ENCODE peak calls at places on chromosomes 3 and 15, in five cellular contexts. E, O, L, S and K are unnamed samples.

GRCh38 chr3:187112934-187113793 is 26.1 kb downstream of the RPL39L start:
- DNase-seq in L (peak), E (no peak), S (no peak), O (no peak), K (no peak)

GRCh38 chr3:51682079-51682478 is 11.0 kb downstream of the TEX264 start:
- DNase-seq in E (peak), L (peak), O (no peak), S (peak), K (peak)

GRCh38 chr3:88863196-88863595 is 244.2 kb upstream of the EPHA3 start:
- DNase-seq in L (no peak), O (no peak), S (no peak), E (no peak), K (no peak)

GRCh38 chr3:144662729-144663128 is 691.1 kb downstream of the DIPK2A start:
- DNase-seq in E (no peak), L (no peak), O (no peak), S (no peak), K (no peak)

GRCh38 chr3:45164056-45164455 is 17.9 kb upstream of the CDCP1 start:
- DNase-seq in L (no peak), E (no peak), O (no peak), S (no peak), K (no peak)

GRCh38 chr3:30098206-30098605 is 508.2 kb upstream of the TGFBR2 start:
- DNase-seq in E (no peak), S (no peak), O (no peak), L (no peak), K (no peak)

GRCh38 chr15:44148580-44148979 is 46.5 kb downstream of the FRMD5 start:
- DNase-seq in O (no peak), E (no peak), L (no peak), S (no peak), K (no peak)

GRCh38 chr3:180341516-180341915 is 260.4 kb upstream of the TTC14 start:
- DNase-seq in O (no peak), S (no peak), E (no peak), L (no peak), K (no peak)

GRCh38 chr3:159840900-159841299 is 147.7 kb upstream of the IL12A start:
- DNase-seq in L (no peak), S (no peak), E (no peak), O (no peak), K (no peak)

GRCh38 chr15:98815207-98815606 is 166.9 kb downstream of the IGF1R start:
- DNase-seq in S (no peak), L (no peak), E (no peak), O (no peak), K (no peak)

GRCh38 chr3:61663728-61664492 is 102.5 kb downstream of the PTPRG start:
- DNase-seq in E (no peak), L (peak), O (no peak), S (no peak), K (peak)

GRCh38 chr3:73086071-73086494 is 24.6 kb downstream of the EBLN2 start:
- DNase-seq in L (peak), E (peak), S (peak), O (no peak), K (peak)

GRCh38 chr3:25727316-25727715 is 55.9 kb downstream of the NGLY1 start:
- DNase-seq in L (no peak), S (no peak), O (no peak), E (no peak), K (no peak)

GRCh38 chr3:67605377-67605776 is 49.0 kb downstream of the SUCLG2 start:
- DNase-seq in E (no peak), S (no peak), O (no peak), L (peak), K (no peak)

GRCh38 chr3:36868614-36869436 is 76.0 kb downstream of the TRANK1 start:
- DNase-seq in L (peak), E (peak), S (peak), O (peak), K (peak)